ENCODE peak calls at places on chromosome 11, in ten cellular contexts. H, E, O, M, A, D, U, R, T and V are unnamed samples.

GRCh38 chr11:108340958-108341357 is 118.1 kb downstream of the ATM start:
- DNase-seq in R (no peak), U (no peak), T (no peak), O (no peak), A (no peak), H (no peak), D (no peak), M (no peak), E (no peak), V (no peak)

GRCh38 chr11:70255717-70256116 is 14.8 kb upstream of the PPFIA1 start:
- DNase-seq in T (no peak), R (no peak), D (no peak), H (no peak), U (no peak), M (no peak), O (no peak), E (no peak), A (no peak), V (no peak)

GRCh38 chr11:45411221-45411946 is 125.2 kb upstream of the SYT13 start:
- DNase-seq in U (peak; percentile 55), H (peak; percentile 48), E (no peak), O (no peak), A (no peak), R (no peak), M (peak; percentile 28), D (no peak), T (no peak), V (no peak)

GRCh38 chr11:122754553-122755322 is 83.6 kb upstream of the CRTAM start:
- DNase-seq in E (no peak), R (no peak), O (no peak), M (no peak), A (no peak), T (peak; percentile 18), D (peak; percentile 31), H (no peak), U (no peak), V (no peak)

GRCh38 chr11:75632962-75633361 is 35.9 kb downstream of the MAP6 start:
- DNase-seq in R (no peak), E (no peak), U (no peak), M (no peak), O (no peak), T (no peak), A (no peak), H (no peak), D (no peak), V (no peak)

GRCh38 chr11:64429970-64430369 is 71.0 kb downstream of the RPS6KA4 start:
- DNase-seq in O (no peak), H (no peak), A (no peak), D (no peak), T (no peak), U (no peak), M (no peak), E (no peak), R (no peak), V (no peak)

GRCh38 chr11:117418685-117419084 is 91.0 kb downstream of the CEP164 start:
- DNase-seq in D (no peak), T (no peak), E (no peak), O (no peak), A (no peak), R (no peak), H (no peak), M (no peak), U (no peak), V (no peak)

GRCh38 chr11:100925935-100926334 is 203.7 kb downstream of the PGR start:
- DNase-seq in T (no peak), U (peak; percentile 4), M (no peak), O (no peak), E (no peak), R (no peak), H (peak; percentile 50), A (peak; percentile 87), D (no peak), V (no peak)

GRCh38 chr11:124791626-124792341 is 8.4 kb downstream of the MSANTD2 start:
- DNase-seq in D (no peak), H (peak; percentile 18), R (no peak), A (no peak), M (no peak), T (no peak), O (no peak), U (no peak), E (no peak), V (no peak)

GRCh38 chr11:134863294-134863693 is 451.3 kb upstream of the B3GAT1 start:
- DNase-seq in A (no peak), R (no peak), M (no peak), T (no peak), U (no peak), D (no peak), E (no peak), O (no peak), H (no peak), V (no peak)

GRCh38 chr11:97140885-97141494 is 751.2 kb downstream of the JRKL start:
- DNase-seq in U (no peak), A (no peak), E (no peak), O (no peak), H (no peak), M (no peak), D (no peak), T (no peak), R (no peak), V (no peak)

GRCh38 chr11:35077709-35078695 is 61.0 kb upstream of the CD44 start:
- DNase-seq in T (peak; percentile 32), H (peak; percentile 52), U (no peak), D (peak; percentile 60), M (no peak), E (peak; percentile 30), A (peak; percentile 87), R (peak; percentile 46), O (no peak), V (no peak)

GRCh38 chr11:9250139-9250582 is 15.0 kb downstream of the DENND5A start:
- DNase-seq in A (no peak), H (no peak), M (no peak), E (no peak), T (no peak), O (no peak), U (no peak), D (no peak), R (no peak), V (no peak)

GRCh38 chr11:119538748-119539147 is 115.8 kb upstream of the THY1 start:
- DNase-seq in H (peak; percentile 42), R (no peak), U (no peak), T (no peak), E (no peak), O (no peak), M (no peak), A (peak; percentile 9), D (no peak), V (no peak)

GRCh38 chr11:22459053-22459452 is 120.9 kb downstream of the SLC17A6 start:
- DNase-seq in A (peak; percentile 91), D (no peak), O (no peak), E (no peak), H (peak; percentile 69), U (peak; percentile 11), R (no peak), T (no peak), M (no peak), V (no peak)

GRCh38 chr11:128502736-128503135 is 84.6 kb downstream of the ETS1 start:
- DNase-seq in T (no peak), A (no peak), M (no peak), D (no peak), R (peak; percentile 77), E (no peak), O (no peak), H (peak; percentile 90), U (no peak), V (no peak)

GRCh38 chr11:47417712-47418111 is 8.5 kb downstream of the PSMC3 start:
- DNase-seq in O (no peak), M (no peak), E (no peak), D (no peak), H (no peak), R (no peak), U (no peak), A (no peak), T (no peak), V (no peak)

GRCh38 chr11:117670443-117670842 is 126.6 kb downstream of the DSCAML1 start:
- DNase-seq in D (no peak), R (no peak), O (no peak), M (no peak), A (no peak), H (no peak), E (no peak), T (no peak), U (no peak), V (no peak)

GRCh38 chr11:131652231-131652630 is 281.8 kb downstream of the NTM start:
- DNase-seq in A (no peak), T (no peak), D (no peak), E (no peak), H (no peak), O (no peak), R (no peak), U (no peak), M (no peak), V (no peak)

GRCh38 chr11:62647609-62648005 is 1.2 kb upstream of the GANAB start:
- DNase-seq in O (no peak), R (no peak), M (no peak), D (no peak), U (no peak), T (no peak), E (no peak), A (no peak), H (no peak), V (no peak)

GRCh38 chr11:72263363-72263762 is 19.4 kb upstream of the PHOX2A start:
- DNase-seq in A (no peak), H (peak; percentile 25), O (no peak), T (no peak), D (no peak), M (no peak), E (no peak), R (peak; percentile 23), U (no peak), V (no peak)

GRCh38 chr11:57641011-57641410 is 8.7 kb downstream of the YPEL4 start:
- DNase-seq in D (no peak), H (no peak), O (peak; percentile 46), R (no peak), E (no peak), A (no peak), T (no peak), M (no peak), U (peak; percentile 44), V (no peak)

GRCh38 chr11:122137081-122137793 is 21.2 kb upstream of the BLID start:
- DNase-seq in R (peak; percentile 82), O (no peak), M (no peak), H (peak; percentile 86), D (no peak), T (no peak), U (peak; percentile 66), E (no peak), A (peak; percentile 85), V (no peak)

GRCh38 chr11:15969281-15969680 is 387.1 kb downstream of the SOX6 start:
- DNase-seq in A (peak; percentile 60), M (no peak), E (no peak), O (no peak), R (peak; percentile 27), T (no peak), U (peak; percentile 59), H (peak; percentile 73), D (no peak), V (peak; percentile 64)

GRCh38 chr11:11786234-11786633 is 55.5 kb upstream of the USP47 start:
- DNase-seq in H (peak; percentile 17), O (no peak), T (no peak), A (no peak), U (no peak), E (no peak), M (no peak), R (no peak), D (no peak), V (no peak)

GRCh38 chr11:32893947-32894827 is 1.6 kb downstream of the QSER1 start:
- DNase-seq in E (no peak), O (no peak), U (peak; percentile 82), D (peak; percentile 4), T (no peak), M (peak; percentile 14), H (peak; percentile 60), A (peak; percentile 74), R (peak; percentile 29), V (no peak)